ENCODE peak calls at places on chromosomes 5 and 9, in nine cellular contexts. Y, J, N, L, W, Z, E, R and F are unnamed samples.

GRCh38 chr9:133139246-133140173 is 18.5 kb upstream of the RALGDS start:
- DNase-seq in Y (no peak), J (no peak), N (no peak), L (no peak), W (no peak), Z (no peak), E (no peak), R (no peak), F (no peak)

GRCh38 chr5:170761048-170761707 is 22.3 kb upstream of the GABRP start:
- DNase-seq in Y (no peak), J (no peak), N (no peak), L (no peak), W (no peak), Z (no peak), E (no peak), R (no peak), F (no peak)

GRCh38 chr5:129460121-129460950 is at the start of gene ADAMTS19:
- DNase-seq in Y (no peak), J (no peak), N (peak; percentile 21), L (peak; percentile 10), W (peak; percentile 18), Z (peak; percentile 56), E (no peak), R (no peak), F (no peak)

GRCh38 chr5:126015244-126016054 is 407.8 kb upstream of the GRAMD2B start:
- DNase-seq in Y (no peak), J (no peak), N (peak; percentile 2), L (peak; percentile 78), W (no peak), Z (peak; percentile 84), E (no peak), R (no peak), F (no peak)

GRCh38 chr9:110583237-110583636 is 3.7 kb upstream of the SVEP1 start:
- DNase-seq in Y (no peak), J (no peak), N (peak; percentile 71), L (peak; percentile 68), W (no peak), Z (peak; percentile 72), E (no peak), R (no peak), F (no peak)

GRCh38 chr5:173053041-173053440 is 3.1 kb upstream of the CREBRF start:
- DNase-seq in Y (no peak), J (no peak), N (no peak), L (no peak), W (no peak), Z (no peak), E (no peak), R (no peak), F (no peak)

GRCh38 chr5:96703384-96703910 is 41.3 kb downstream of the CAST start:
- DNase-seq in Y (no peak), J (no peak), N (no peak), L (peak; percentile 37), W (no peak), Z (peak; percentile 29), E (no peak), R (no peak), F (no peak)

GRCh38 chr5:120818128-120818527 is 354.0 kb downstream of the PRR16 start:
- DNase-seq in Y (no peak), J (no peak), N (no peak), L (no peak), W (no peak), Z (no peak), E (no peak), R (no peak), F (no peak)

GRCh38 chr5:36073595-36074216 is 7.0 kb upstream of the UGT3A2 start:
- DNase-seq in Y (no peak), J (peak; percentile 22), N (no peak), L (peak; percentile 7), W (no peak), Z (no peak), E (no peak), R (no peak), F (no peak)

GRCh38 chr9:123343428-123344272 is 12.3 kb upstream of the CRB2 start:
- DNase-seq in Y (no peak), J (no peak), N (no peak), L (no peak), W (no peak), Z (peak; percentile 39), E (no peak), R (no peak), F (no peak)

GRCh38 chr5:157189223-157189622 is 8.6 kb downstream of the ITK start:
- DNase-seq in Y (no peak), J (no peak), N (no peak), L (no peak), W (no peak), Z (no peak), E (no peak), R (no peak), F (no peak)

GRCh38 chr9:93950619-93951601 is 4.2 kb downstream of the BARX1 start:
- DNase-seq in Y (no peak), J (no peak), N (no peak), L (peak; percentile 9), W (no peak), Z (no peak), E (no peak), R (no peak), F (no peak)
- H3K4me3 ChIP-seq in Y (peak overlapping the region; percentile 5), J (no peak overlapping the region), N (peak overlapping the region; percentile 51), L (peak overlapping the region; percentile 60), W (peak overlapping the region; percentile 64), Z (peak overlapping the region; percentile 21), E (peak overlapping the region; percentile 36), R (peak overlapping the region; percentile 28), F (peak overlapping the region; percentile 38)

DNA sequence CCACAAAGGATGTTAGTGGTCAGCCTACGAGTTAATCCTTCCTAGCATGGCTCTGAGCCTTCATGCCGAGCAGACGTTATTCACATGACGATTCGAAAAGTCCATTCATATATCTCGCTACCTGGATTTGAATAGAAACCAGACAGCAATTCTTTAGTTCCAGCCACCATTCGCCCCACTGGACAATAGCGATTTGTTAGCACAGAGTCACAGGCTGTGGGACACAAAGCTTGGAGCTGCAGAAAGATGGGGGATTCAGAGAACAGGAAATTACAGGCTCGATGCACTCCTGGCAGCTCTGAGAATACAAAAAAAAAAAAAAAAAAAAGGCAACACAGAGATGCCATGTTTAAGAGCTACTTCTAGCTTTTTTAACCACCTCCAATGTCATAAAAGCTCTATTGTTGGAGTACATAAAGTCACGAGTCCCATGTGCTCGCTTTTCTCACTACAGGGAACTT is 110.7 kb downstream of the NR6A1 start:
- DNase-seq in Y (no peak), J (no peak), N (peak; percentile 61), L (peak; percentile 57), W (no peak), Z (peak; percentile 48), E (peak; percentile 15), R (no peak), F (no peak)
- H3K4me3 ChIP-seq in Y (peak overlapping the region; percentile 73), J (no peak overlapping the region), N (peak overlapping the region; percentile 57), L (peak overlapping the region; percentile 70), W (peak overlapping the region; percentile 70), Z (peak overlapping the region; percentile 73), E (peak overlapping the region; percentile 49), R (no peak overlapping the region), F (peak overlapping the region; percentile 50)

DNA sequence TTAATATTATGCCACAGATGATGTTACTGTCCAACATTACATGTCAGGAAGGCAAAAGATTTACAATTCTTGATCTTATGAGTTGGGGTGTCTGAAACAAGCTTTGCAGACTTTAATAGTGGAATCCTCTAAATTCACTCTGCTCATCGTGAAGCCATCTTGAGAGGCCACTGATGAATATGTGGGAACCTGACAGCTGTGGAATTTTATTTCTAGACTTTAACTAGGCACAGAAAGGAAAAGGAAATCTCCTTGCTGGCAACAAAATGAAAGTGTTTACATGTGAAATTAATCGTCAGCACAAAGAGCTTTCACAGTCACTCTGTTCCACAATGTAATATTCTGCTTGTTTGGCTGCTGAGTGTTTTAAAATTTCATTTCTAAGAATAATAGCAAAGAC is 14.8 kb downstream of the NREP start:
- DNase-seq in Y (no peak), J (no peak), N (no peak), L (no peak), W (no peak), Z (no peak), E (no peak), R (no peak), F (no peak)
- H3K4me3 ChIP-seq in Y (no peak overlapping the region), J (no peak overlapping the region), N (no peak overlapping the region), L (no peak overlapping the region), W (peak overlapping the region; percentile 43), Z (no peak overlapping the region), E (no peak overlapping the region), R (no peak overlapping the region), F (no peak overlapping the region)

GRCh38 chr5:74977475-74977874 is 74.9 kb downstream of the GCNT4 start:
- DNase-seq in Y (no peak), J (no peak), N (no peak), L (no peak), W (no peak), Z (no peak), E (no peak), R (no peak), F (no peak)
- H3K4me3 ChIP-seq in Y (no peak overlapping the region), J (no peak overlapping the region), N (no peak overlapping the region), L (no peak overlapping the region), W (no peak overlapping the region), Z (no peak overlapping the region), E (no peak overlapping the region), R (no peak overlapping the region), F (no peak overlapping the region)

GRCh38 chr9:131545003-131545785 is at the start of gene PRRT1B:
- DNase-seq in Y (no peak), J (no peak), N (no peak), L (no peak), W (no peak), Z (no peak), E (no peak), R (no peak), F (no peak)
- H3K4me3 ChIP-seq in Y (peak within 1 kb of the TSS; percentile 30), J (peak within 1 kb of the TSS; percentile 44), N (no peak within 1 kb of the TSS), L (no peak within 1 kb of the TSS), W (peak within 1 kb of the TSS; percentile 42), Z (no peak within 1 kb of the TSS), E (no peak within 1 kb of the TSS), R (no peak within 1 kb of the TSS), F (no peak within 1 kb of the TSS)

DNA sequence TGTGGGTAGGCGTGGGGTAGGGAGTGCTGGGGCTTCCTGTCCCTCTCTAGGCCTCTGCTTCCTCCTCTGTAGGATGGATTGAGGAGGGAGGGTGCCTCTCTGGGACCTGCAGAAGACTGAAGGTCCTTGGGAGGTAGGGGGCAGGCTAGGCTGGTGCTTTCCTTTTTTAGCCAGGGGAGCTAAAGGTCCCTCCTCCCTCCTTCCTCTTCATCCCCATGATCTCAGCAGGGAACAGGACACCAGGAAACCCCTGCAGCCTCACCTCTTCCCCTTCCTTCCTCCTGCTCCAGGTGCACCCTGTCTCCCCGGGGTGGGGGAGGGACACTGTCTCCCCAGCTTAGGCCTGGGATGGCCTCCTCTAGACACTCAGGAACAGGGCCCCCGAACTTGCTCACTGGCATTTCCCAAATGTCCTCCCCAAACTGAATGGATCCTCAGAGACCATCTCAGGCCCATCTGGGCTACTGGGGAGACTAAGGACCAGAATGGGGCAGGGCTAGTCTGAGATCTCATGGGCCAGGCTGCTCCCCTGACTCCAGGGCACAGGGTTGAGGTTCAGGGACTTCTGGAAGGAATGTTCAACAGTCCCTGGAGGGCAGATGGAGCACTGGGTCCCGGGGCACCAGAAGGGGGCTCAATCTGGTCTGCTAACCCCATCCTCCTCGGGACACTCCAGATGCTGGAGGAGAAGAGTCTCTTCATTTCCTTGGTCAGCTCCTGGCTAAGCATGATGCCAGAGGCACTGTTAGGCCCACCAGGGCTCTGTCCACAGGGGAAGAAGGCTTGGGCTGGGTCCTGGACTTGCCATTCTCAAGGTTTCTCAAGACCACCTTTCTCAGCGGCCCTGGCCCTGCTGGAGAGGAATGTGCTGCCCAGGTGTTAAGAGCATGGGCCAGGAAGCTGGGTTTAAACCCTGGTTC is 8.2 kb downstream of the SH2D3C start:
- DNase-seq in Y (no peak), J (no peak), N (no peak), L (no peak), W (no peak), Z (no peak), E (no peak), R (no peak), F (no peak)
- H3K4me3 ChIP-seq in Y (peak overlapping the region; percentile 41), J (peak overlapping the region; percentile 60), N (no peak overlapping the region), L (no peak overlapping the region), W (peak overlapping the region; percentile 74), Z (no peak overlapping the region), E (peak overlapping the region; percentile 34), R (no peak overlapping the region), F (no peak overlapping the region)